ENCODE peak calls at places on chromosomes 6 and 20, in eight cellular contexts. M, I, W, Z, X, F, K and T are unnamed samples.

GRCh38 chr6:53986165-53986720 is 125.0 kb upstream of the MLIP start:
- DNase-seq in I (no peak), X (no peak), M (peak), F (peak), W (no peak), Z (no peak), K (peak), T (no peak)

GRCh38 chr6:28634758-28635546 is 109.3 kb downstream of the GPX5 start:
- DNase-seq in W (no peak), K (no peak), X (no peak), I (no peak), M (no peak), Z (no peak), F (no peak), T (no peak)

GRCh38 chr20:56451056-56451765 is 17.2 kb upstream of the RTF2 start:
- DNase-seq in X (no peak), Z (no peak), K (no peak), W (no peak), I (peak), M (no peak), F (no peak), T (no peak)

GRCh38 chr20:56637576-56637975 is 8.5 kb downstream of the TFAP2C start:
- DNase-seq in W (no peak), I (no peak), M (no peak), X (no peak), F (no peak), Z (no peak), K (no peak), T (no peak)

GRCh38 chr6:133040025-133040838 is 200.9 kb upstream of the EYA4 start:
- DNase-seq in F (no peak), Z (no peak), I (no peak), W (no peak), K (peak), M (no peak), X (no peak), T (no peak)

GRCh38 chr6:72140795-72141194 is 254.4 kb downstream of the RIMS1 start:
- DNase-seq in X (no peak), W (no peak), M (no peak), Z (no peak), F (no peak), I (no peak), K (no peak), T (no peak)

GRCh38 chr6:36035240-36035639 is 7.6 kb downstream of the MAPK14 start:
- DNase-seq in K (no peak), M (no peak), Z (no peak), W (no peak), X (no peak), F (no peak), I (no peak), T (no peak)

GRCh38 chr20:44637490-44638372 is 13.8 kb downstream of the ADA start:
- DNase-seq in W (no peak), X (no peak), Z (no peak), I (peak), M (no peak), F (no peak), K (no peak), T (no peak)

GRCh38 chr20:57767456-57767855 is 57.6 kb upstream of the PMEPA1 start:
- DNase-seq in W (no peak), Z (no peak), K (no peak), F (no peak), X (no peak), M (no peak), I (no peak), T (no peak)

GRCh38 chr6:156883497-156884252 is 106.5 kb downstream of the ARID1B start:
- DNase-seq in K (no peak), Z (no peak), I (no peak), M (peak), W (no peak), F (peak), X (peak), T (no peak)

GRCh38 chr6:116405663-116406329 is 35.0 kb downstream of the DSE start:
- DNase-seq in Z (no peak), M (no peak), I (no peak), X (no peak), F (no peak), K (peak), W (no peak), T (no peak)

GRCh38 chr20:18019068-18019467 is 38.6 kb downstream of the OVOL2 start:
- DNase-seq in F (no peak), X (no peak), W (peak), I (no peak), K (no peak), Z (no peak), M (no peak), T (no peak)

GRCh38 chr6:2351807-2352431 is 106.5 kb upstream of the GMDS start:
- DNase-seq in I (no peak), Z (no peak), K (no peak), M (no peak), W (no peak), F (no peak), X (no peak), T (no peak)

GRCh38 chr20:33653218-33653899 is 8.8 kb upstream of the C20orf144 start:
- DNase-seq in Z (no peak), M (peak), F (no peak), W (peak), X (peak), K (peak), I (peak), T (no peak)

GRCh38 chr6:126118934-126119333 is 132.6 kb downstream of the TRMT11 start:
- DNase-seq in X (no peak), Z (no peak), K (no peak), I (no peak), M (no peak), W (no peak), F (no peak), T (no peak)

GRCh38 chr20:1802385-1803215 is 92.6 kb upstream of the SIRPA start:
- DNase-seq in K (no peak), Z (peak), W (peak), F (peak), M (peak), I (peak), X (no peak), T (no peak)

GRCh38 chr20:1800777-1801176 is 94.4 kb upstream of the SIRPA start:
- DNase-seq in Z (no peak), M (no peak), W (no peak), F (no peak), K (no peak), X (no peak), I (no peak), T (no peak)

GRCh38 chr20:1798982-1799381 is 96.2 kb upstream of the SIRPA start:
- DNase-seq in K (no peak), I (no peak), F (no peak), X (no peak), W (no peak), Z (no peak), M (no peak), T (no peak)

GRCh38 chr20:1801551-1801950 is 93.7 kb upstream of the SIRPA start:
- DNase-seq in F (no peak), X (no peak), Z (no peak), M (no peak), I (no peak), W (no peak), K (no peak), T (no peak)

GRCh38 chr20:1800180-1800579 is 95.0 kb upstream of the SIRPA start:
- DNase-seq in F (no peak), X (no peak), Z (no peak), M (no peak), I (no peak), W (no peak), K (no peak), T (no peak)
- TF ChIP-seq POLR2A in F (no peak), X (no peak), Z (no peak), M (no peak), I (no peak), W (no peak), K (no peak), T (no peak)

GRCh38 chr6:34350100-34350936 is 42.2 kb downstream of the NUDT3 start:
- DNase-seq in W (no peak), K (no peak), I (no peak), M (no peak), X (no peak), F (no peak), Z (no peak), T (no peak)

GRCh38 chr6:34355889-34356288 is 36.6 kb downstream of the NUDT3 start:
- DNase-seq in F (no peak), I (no peak), K (no peak), M (no peak), X (no peak), W (no peak), Z (no peak), T (no peak)

GRCh38 chr6:34350937-34351217 is 41.6 kb downstream of the NUDT3 start:
- DNase-seq in F (no peak), M (no peak), K (no peak), I (no peak), W (no peak), X (no peak), Z (no peak), T (no peak)

GRCh38 chr6:34349226-34349625 is 43.2 kb downstream of the NUDT3 start:
- DNase-seq in X (no peak), I (no peak), F (no peak), K (no peak), W (no peak), Z (no peak), M (no peak), T (no peak)

GRCh38 chr6:34352305-34352937 is 40.0 kb downstream of the NUDT3 start:
- DNase-seq in W (no peak), X (no peak), M (no peak), F (no peak), Z (no peak), K (no peak), I (no peak), T (no peak)
- TF ChIP-seq CTCF in W (no peak), X (no peak), M (no peak), F (no peak), Z (no peak), K (no peak), I (no peak), T (no peak)

GRCh38 chr6:14210663-14211595 is 93.4 kb downstream of the CD83 start:
- DNase-seq in I (peak), X (peak), F (peak), M (peak), Z (peak), W (peak), K (peak), T (peak)
- TF ChIP-seq POLR2AphosphoS5 in I (peak), X (peak), F (peak), M (peak), Z (no peak), W (peak), K (peak), T (peak)

DNA sequence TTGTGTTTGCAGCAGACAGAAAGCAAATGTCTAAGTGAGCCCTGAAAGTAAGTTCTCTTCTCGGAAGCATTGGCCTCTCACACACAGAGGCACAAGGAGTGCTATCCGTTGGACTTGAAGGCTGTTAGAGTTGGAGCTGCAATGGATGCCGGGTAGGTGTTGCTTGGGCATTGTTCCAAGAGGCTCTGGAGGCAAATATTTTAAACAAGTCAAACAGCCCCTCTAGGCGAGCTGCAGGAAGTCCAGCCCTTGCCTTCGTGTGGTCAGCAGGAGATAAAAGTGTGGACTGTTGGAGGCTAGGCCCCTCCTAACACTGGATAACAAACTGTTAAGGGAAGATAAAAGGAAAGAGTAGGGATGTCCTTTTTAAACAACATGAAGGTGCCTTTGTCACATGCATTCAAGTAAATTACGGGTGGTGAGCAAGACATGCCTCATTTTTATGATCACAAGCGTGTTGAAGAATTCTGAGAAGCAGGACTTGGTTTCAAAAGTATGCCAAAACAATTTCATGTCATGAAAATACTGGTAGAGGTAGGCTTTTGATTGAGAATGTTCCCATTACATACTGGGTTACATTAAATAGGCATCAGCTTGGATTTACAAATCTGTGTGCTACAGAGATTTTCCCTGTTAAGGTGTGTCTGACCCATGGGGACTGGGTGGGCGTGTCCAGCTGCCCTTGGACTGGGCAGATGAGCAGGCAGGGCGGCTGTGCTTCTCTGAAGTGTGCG is 57.4 kb downstream of the RREB1 start:
- DNase-seq in F (no peak), I (no peak), X (peak), K (no peak), W (peak), Z (no peak), M (no peak), T (no peak)
- TF ChIP-seq POLR2A in F (no peak), I (no peak), X (no peak), K (no peak), W (peak), Z (no peak), M (no peak), T (no peak)